ENCODE peak calls at places on chromosomes 1 and 21, in seven cellular contexts. One of them, this sample, is unnamed.

GRCh38 chr1:237205400-237206064 is 163.5 kb downstream of the RYR2 start:
- DNase-seq in tibial nerve: no peak
- DNase-seq in ovary: peak
- DNase-seq in NB4: peak
- DNase-seq in K562: no peak
- DNase-seq in H54: peak
- DNase-seq in uterus: peak
- DNase-seq in this sample: no peak

GRCh38 chr1:178954937-178955336 is 70.8 kb upstream of the FAM20B start:
- DNase-seq in H54: no peak
- DNase-seq in NB4: no peak
- DNase-seq in uterus: no peak
- DNase-seq in tibial nerve: no peak
- DNase-seq in ovary: no peak
- DNase-seq in K562: no peak
- DNase-seq in this sample: no peak

GRCh38 chr1:235421751-235422150 is 54.5 kb downstream of the TBCE start:
- DNase-seq in H54: no peak
- DNase-seq in K562: no peak
- DNase-seq in NB4: no peak
- DNase-seq in uterus: no peak
- DNase-seq in tibial nerve: no peak
- DNase-seq in ovary: no peak
- DNase-seq in this sample: no peak

GRCh38 chr1:214317734-214318133 is 36.8 kb downstream of the SMYD2 start:
- DNase-seq in K562: no peak
- DNase-seq in NB4: no peak
- DNase-seq in H54: no peak
- DNase-seq in tibial nerve: no peak
- DNase-seq in ovary: no peak
- DNase-seq in uterus: no peak
- DNase-seq in this sample: no peak

GRCh38 chr1:43237131-43237530 is 32.7 kb upstream of the TMEM125 start:
- DNase-seq in H54: no peak
- DNase-seq in tibial nerve: no peak
- DNase-seq in ovary: no peak
- DNase-seq in uterus: no peak
- DNase-seq in K562: no peak
- DNase-seq in NB4: no peak
- DNase-seq in this sample: no peak

GRCh38 chr1:183887826-183888819 is 83.2 kb downstream of the RGL1 start:
- DNase-seq in uterus: no peak
- DNase-seq in K562: no peak
- DNase-seq in ovary: no peak
- DNase-seq in NB4: no peak
- DNase-seq in H54: no peak
- DNase-seq in tibial nerve: no peak
- DNase-seq in this sample: no peak

GRCh38 chr1:235018161-235018560 is 110.5 kb downstream of the TOMM20 start:
- DNase-seq in H54: peak
- DNase-seq in NB4: no peak
- DNase-seq in uterus: peak
- DNase-seq in tibial nerve: no peak
- DNase-seq in ovary: no peak
- DNase-seq in K562: no peak
- DNase-seq in this sample: no peak

GRCh38 chr1:114011796-114012195 is 32.5 kb downstream of the OLFML3 start:
- DNase-seq in K562: no peak
- DNase-seq in uterus: no peak
- DNase-seq in H54: no peak
- DNase-seq in tibial nerve: no peak
- DNase-seq in ovary: no peak
- DNase-seq in NB4: no peak
- DNase-seq in this sample: no peak

GRCh38 chr21:45589686-45590245 is 47.5 kb upstream of the SLC19A1 start:
- DNase-seq in ovary: no peak
- DNase-seq in H54: no peak
- DNase-seq in tibial nerve: no peak
- DNase-seq in uterus: no peak
- DNase-seq in NB4: no peak
- DNase-seq in K562: no peak
- DNase-seq in this sample: no peak

GRCh38 chr21:46412521-46413364 is 45.9 kb upstream of the DIP2A start:
- DNase-seq in ovary: no peak
- DNase-seq in uterus: no peak
- DNase-seq in H54: no peak
- DNase-seq in NB4: no peak
- DNase-seq in K562: no peak
- DNase-seq in tibial nerve: no peak
- DNase-seq in this sample: no peak

GRCh38 chr1:226656601-226657277 is 82.3 kb downstream of the ITPKB start:
- DNase-seq in ovary: no peak
- DNase-seq in tibial nerve: no peak
- DNase-seq in uterus: no peak
- DNase-seq in NB4: no peak
- DNase-seq in K562: no peak
- DNase-seq in H54: peak
- DNase-seq in this sample: no peak

GRCh38 chr1:209176866-209177430 is 406.6 kb upstream of the CAMK1G start:
- DNase-seq in uterus: no peak
- DNase-seq in H54: no peak
- DNase-seq in tibial nerve: no peak
- DNase-seq in K562: no peak
- DNase-seq in ovary: no peak
- DNase-seq in NB4: no peak
- DNase-seq in this sample: no peak

DNA sequence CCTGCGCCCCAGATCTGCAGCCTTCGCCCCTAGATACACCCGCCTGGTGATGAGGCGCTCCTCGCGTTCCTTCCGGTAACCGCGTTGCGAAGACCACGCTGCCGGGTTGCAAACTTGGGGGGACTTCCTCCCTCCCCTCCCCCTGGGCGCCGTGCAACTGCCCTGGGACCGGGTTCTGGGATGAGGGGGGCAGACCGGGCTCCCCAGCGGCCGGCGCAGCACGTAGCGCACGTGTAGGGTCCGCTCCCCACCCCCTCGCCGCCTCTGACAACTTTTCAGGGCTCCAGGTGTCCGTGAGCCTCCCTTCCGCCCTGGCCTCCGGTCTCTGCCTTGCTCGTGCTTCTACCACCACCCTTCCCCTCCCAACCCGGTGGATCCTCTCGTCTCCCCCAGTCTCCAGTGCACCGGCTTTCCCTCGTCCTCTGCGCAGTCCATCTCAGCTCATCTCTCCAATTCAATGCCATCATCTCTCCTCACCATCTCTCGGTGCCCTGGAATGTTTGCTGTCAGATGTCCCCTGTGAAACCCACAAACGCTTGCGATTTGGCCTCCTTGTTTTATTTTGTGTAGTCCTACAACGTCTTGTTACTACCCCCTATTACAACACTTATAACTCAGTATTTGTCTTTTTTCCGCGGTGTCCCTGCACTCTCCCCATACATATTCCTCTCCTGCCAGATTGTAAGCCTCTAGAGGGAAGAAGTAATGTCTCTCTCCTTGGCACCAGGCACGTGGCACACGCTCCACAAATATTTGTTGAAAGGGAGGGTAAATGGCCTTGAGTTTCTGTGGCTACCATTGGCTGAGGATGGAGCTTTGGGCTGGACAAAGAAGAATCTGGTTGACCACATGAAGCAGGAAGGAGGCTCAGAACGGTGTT is 782 bp downstream of the PCAT6 start:
- DNase-seq in K562: peak
- DNase-seq in H54: no peak
- DNase-seq in ovary: no peak
- DNase-seq in tibial nerve: no peak
- DNase-seq in uterus: peak
- DNase-seq in NB4: peak
- DNase-seq in this sample: peak
- TF ChIP-seq POLR2A in K562: no peak
- TF ChIP-seq POLR2A in H54: no peak
- TF ChIP-seq POLR2A in ovary: no peak
- TF ChIP-seq POLR2A in tibial nerve: no peak
- TF ChIP-seq POLR2A in uterus: no peak
- TF ChIP-seq POLR2A in NB4: no peak
- TF ChIP-seq POLR2A in this sample: no peak

GRCh38 chr1:164733070-164733469 is 174.1 kb downstream of the PBX1 start:
- DNase-seq in uterus: no peak
- DNase-seq in tibial nerve: no peak
- DNase-seq in ovary: no peak
- DNase-seq in NB4: peak
- DNase-seq in K562: no peak
- DNase-seq in H54: peak
- DNase-seq in this sample: no peak
- TF ChIP-seq POLR2A in uterus: no peak
- TF ChIP-seq POLR2A in tibial nerve: no peak
- TF ChIP-seq POLR2A in ovary: no peak
- TF ChIP-seq POLR2A in NB4: no peak
- TF ChIP-seq POLR2A in K562: no peak
- TF ChIP-seq POLR2A in H54: no peak
- TF ChIP-seq POLR2A in this sample: no peak

DNA sequence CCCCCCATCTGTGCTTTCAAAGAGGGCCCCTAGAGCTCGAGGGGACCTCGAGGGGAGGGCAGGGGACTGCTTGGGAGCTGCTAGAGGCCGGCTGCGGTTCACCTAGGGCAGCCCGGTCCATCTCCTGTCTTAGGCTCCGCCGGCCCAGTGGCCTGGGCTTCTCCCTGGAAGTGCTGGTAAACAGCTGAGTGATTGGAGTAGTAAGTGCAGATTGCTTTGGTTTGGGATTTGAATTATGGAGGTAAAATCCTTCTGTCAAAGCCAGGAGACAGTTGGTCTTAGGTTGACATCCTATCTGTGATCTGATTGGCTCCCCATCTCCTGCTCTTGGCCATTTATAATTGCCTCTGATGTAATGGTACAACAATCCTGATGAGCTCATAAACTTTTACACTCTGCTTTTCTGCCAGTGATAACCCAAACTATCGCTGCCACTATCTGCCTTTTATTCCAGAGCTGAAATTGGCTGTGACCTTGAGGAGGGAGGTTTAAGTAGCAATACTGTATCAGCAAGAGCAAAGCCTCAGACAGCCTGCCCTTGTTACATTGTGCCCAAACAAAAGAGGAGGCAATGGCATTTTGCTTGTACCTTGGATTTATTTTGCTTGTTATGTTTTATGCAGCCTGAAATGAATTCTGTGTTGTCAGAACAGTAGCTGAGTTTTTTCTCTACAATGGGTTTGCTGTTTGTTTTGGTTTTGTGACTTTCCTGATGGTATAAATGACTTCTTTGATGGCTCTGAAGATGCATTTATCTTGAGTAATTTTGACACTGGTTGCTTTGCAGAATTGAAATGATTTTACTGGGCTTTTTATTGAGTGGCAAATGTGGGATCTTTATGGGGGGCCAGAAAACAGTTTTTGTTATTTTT is 2.4 kb downstream of the ARID1A start:
- DNase-seq in H54: peak
- DNase-seq in uterus: peak
- DNase-seq in K562: peak
- DNase-seq in NB4: peak
- DNase-seq in ovary: peak
- DNase-seq in tibial nerve: peak
- DNase-seq in this sample: peak
- TF ChIP-seq POLR2A in H54: peak
- TF ChIP-seq POLR2A in uterus: peak
- TF ChIP-seq POLR2A in K562: peak
- TF ChIP-seq POLR2A in NB4: no peak
- TF ChIP-seq POLR2A in ovary: peak
- TF ChIP-seq POLR2A in tibial nerve: peak
- TF ChIP-seq POLR2A in this sample: peak

GRCh38 chr1:32331549-32331948 is 4.5 kb downstream of the MARCKSL1 start:
- DNase-seq in uterus: no peak
- DNase-seq in tibial nerve: no peak
- DNase-seq in K562: no peak
- DNase-seq in ovary: no peak
- DNase-seq in NB4: no peak
- DNase-seq in H54: no peak
- DNase-seq in this sample: no peak

GRCh38 chr1:32334274-32334861 is 1.7 kb downstream of the MARCKSL1 start:
- DNase-seq in K562: no peak
- DNase-seq in H54: no peak
- DNase-seq in tibial nerve: no peak
- DNase-seq in uterus: no peak
- DNase-seq in ovary: peak
- DNase-seq in NB4: no peak
- DNase-seq in this sample: no peak

GRCh38 chr1:32330558-32331127 is 5.4 kb downstream of the MARCKSL1 start:
- DNase-seq in tibial nerve: no peak
- DNase-seq in K562: no peak
- DNase-seq in ovary: no peak
- DNase-seq in uterus: no peak
- DNase-seq in H54: no peak
- DNase-seq in NB4: no peak
- DNase-seq in this sample: no peak

GRCh38 chr1:32333251-32333963 is 2.6 kb downstream of the MARCKSL1 start:
- DNase-seq in NB4: no peak
- DNase-seq in ovary: no peak
- DNase-seq in uterus: no peak
- DNase-seq in K562: no peak
- DNase-seq in tibial nerve: no peak
- DNase-seq in H54: no peak
- DNase-seq in this sample: no peak

DNA sequence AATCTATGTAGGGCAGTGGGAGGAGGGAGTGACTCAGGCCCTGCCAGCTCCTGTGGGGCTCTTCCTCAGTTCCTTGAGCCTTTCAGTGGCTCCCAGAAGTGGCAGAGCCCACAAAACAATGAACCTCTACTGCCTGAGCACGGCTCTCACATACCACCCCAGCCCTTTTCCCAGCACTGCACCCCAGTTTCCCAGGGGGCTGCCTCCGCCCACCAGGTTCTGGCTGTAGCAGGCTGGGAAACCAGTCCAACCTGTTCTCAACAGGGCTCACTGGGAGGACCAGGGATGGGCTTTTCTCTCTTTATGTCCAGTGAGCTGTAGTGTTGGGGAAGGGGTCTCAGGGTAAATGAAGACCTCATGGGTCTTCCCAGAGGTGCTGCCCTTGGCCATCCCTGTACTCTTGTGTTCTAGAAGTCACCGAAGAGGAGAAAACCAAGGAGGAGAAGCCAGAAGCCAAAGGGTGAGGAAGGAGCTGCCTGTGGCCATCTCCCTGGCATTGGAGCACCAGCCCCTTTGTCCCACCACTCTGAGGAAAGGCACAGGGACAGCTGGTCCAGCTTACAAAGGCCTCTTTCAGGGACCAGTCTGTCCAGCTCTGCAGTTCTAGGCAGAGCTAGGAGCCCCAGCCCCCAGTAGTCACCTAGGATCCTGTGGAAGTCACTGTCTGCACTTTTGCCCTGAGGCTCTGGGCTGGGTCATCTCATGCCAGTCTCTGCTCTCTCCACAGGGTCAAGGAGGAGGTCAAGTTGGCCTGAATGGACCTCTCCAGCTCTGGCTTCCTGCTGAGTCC is 3.5 kb downstream of the MARCKSL1 start:
- DNase-seq in H54: no peak
- DNase-seq in NB4: no peak
- DNase-seq in ovary: no peak
- DNase-seq in uterus: no peak
- DNase-seq in K562: no peak
- DNase-seq in tibial nerve: no peak
- DNase-seq in this sample: no peak
- TF ChIP-seq POLR2A in H54: no peak
- TF ChIP-seq POLR2A in NB4: no peak
- TF ChIP-seq POLR2A in ovary: no peak
- TF ChIP-seq POLR2A in uterus: no peak
- TF ChIP-seq POLR2A in K562: peak
- TF ChIP-seq POLR2A in tibial nerve: no peak
- TF ChIP-seq POLR2A in this sample: no peak

GRCh38 chr1:155931332-155932038 is 2.7 kb downstream of the KHDC4 start:
- DNase-seq in ovary: no peak
- DNase-seq in uterus: no peak
- DNase-seq in tibial nerve: no peak
- DNase-seq in K562: no peak
- DNase-seq in H54: no peak
- DNase-seq in NB4: no peak
- DNase-seq in this sample: no peak
- TF ChIP-seq POLR2A in ovary: no peak
- TF ChIP-seq POLR2A in uterus: no peak
- TF ChIP-seq POLR2A in tibial nerve: no peak
- TF ChIP-seq POLR2A in K562: peak
- TF ChIP-seq POLR2A in H54: no peak
- TF ChIP-seq POLR2A in NB4: no peak
- TF ChIP-seq POLR2A in this sample: no peak

This sample was measured in erythroblast.